ENCODE peak calls at places on chromosomes 13 and 19, in nine cellular contexts. Q is mesothelial cell of epicardium; C is CD8-positive, alpha-beta T cell; N is omental fat pad; W is epithelial cell of proximal tubule; J is bronchial epithelial cell; L is right atrium auricular region; D is pancreas; I is astrocyte of the spinal cord. R is an unnamed sample.

GRCh38 chr13:98783856-98784478 is 31.5 kb upstream of the SLC15A1 start:
- DNase-seq in Q (no peak), C (no peak), N (no peak), W (no peak), J (no peak), L (no peak), D (no peak), I (no peak), R (no peak)

GRCh38 chr19:19386373-19386869 is 19.1 kb upstream of the GATAD2A start:
- DNase-seq in Q (no peak), C (no peak), N (no peak), W (no peak), J (no peak), L (no peak), D (no peak), I (no peak), R (peak)

GRCh38 chr19:30330266-30330665 is 41.9 kb upstream of the ZNF536 start:
- DNase-seq in Q (no peak), C (no peak), N (no peak), W (no peak), J (no peak), L (no peak), D (no peak), I (no peak), R (no peak)

GRCh38 chr13:98834254-98834960 is 81.9 kb upstream of the SLC15A1 start:
- DNase-seq in Q (no peak), C (no peak), N (no peak), W (no peak), J (peak), L (no peak), D (no peak), I (no peak), R (no peak)

GRCh38 chr19:17775245-17775927 is 19.6 kb upstream of the B3GNT3 start:
- DNase-seq in Q (peak), C (no peak), N (peak), W (no peak), J (no peak), L (no peak), D (no peak), I (no peak), R (no peak)

GRCh38 chr13:42836930-42837329 is 55.5 kb downstream of the FAM216B start:
- DNase-seq in Q (no peak), C (no peak), N (no peak), W (peak), J (peak), L (no peak), D (no peak), I (peak), R (no peak)

GRCh38 chr19:23343434-23344010 is 51.7 kb downstream of the ZNF91 start:
- DNase-seq in Q (no peak), C (no peak), N (no peak), W (no peak), J (no peak), L (no peak), D (no peak), I (no peak), R (no peak)

GRCh38 chr13:64266024-64266423 is 2850.4 kb upstream of the PCDH20 start:
- DNase-seq in Q (no peak), C (no peak), N (no peak), W (no peak), J (no peak), L (no peak), D (no peak), I (no peak), R (no peak)

GRCh38 chr19:56403261-56403660 is 871 bp upstream of the ZNF583 start:
- DNase-seq in Q (no peak), C (no peak), N (no peak), W (no peak), J (no peak), L (no peak), D (no peak), I (no peak), R (no peak)

GRCh38 chr13:37652596-37652995 is 54.0 kb upstream of the POSTN start:
- DNase-seq in Q (no peak), C (no peak), N (no peak), W (no peak), J (no peak), L (no peak), D (no peak), I (no peak), R (no peak)

GRCh38 chr19:54104998-54105715 is 2.5 kb downstream of the NDUFA3 start:
- DNase-seq in Q (no peak), C (no peak), N (no peak), W (no peak), J (no peak), L (no peak), D (no peak), I (no peak), R (no peak)

GRCh38 chr19:5403968-5404640 is 51.1 kb upstream of the ZNRF4 start:
- DNase-seq in Q (peak), C (peak), N (peak), W (peak), J (peak), L (no peak), D (peak), I (peak), R (peak)

GRCh38 chr19:55179570-55180484 is at the start of gene SYT5:
- DNase-seq in Q (peak), C (peak), N (no peak), W (no peak), J (no peak), L (no peak), D (no peak), I (no peak), R (peak)

GRCh38 chr13:110097013-110097412 is 209.9 kb downstream of the COL4A1 start:
- DNase-seq in Q (no peak), C (no peak), N (no peak), W (no peak), J (peak), L (no peak), D (no peak), I (no peak), R (no peak)

GRCh38 chr13:110448230-110448629 is 113.3 kb downstream of the RAB20 start:
- DNase-seq in Q (no peak), C (no peak), N (no peak), W (peak), J (peak), L (no peak), D (no peak), I (peak), R (no peak)

GRCh38 chr13:25249001-25249543 is 38.2 kb downstream of the MTMR6 start:
- DNase-seq in Q (no peak), C (no peak), N (no peak), W (no peak), J (peak), L (no peak), D (no peak), I (peak), R (no peak)
- TF ChIP-seq CTCF in Q (no peak), C (no peak), N (no peak), W (peak), J (peak), L (no peak), D (no peak), I (peak), R (no peak)

GRCh38 chr19:53094749-53095575 is 8.3 kb downstream of the ZNF160 start:
- DNase-seq in Q (no peak), C (no peak), N (no peak), W (no peak), J (no peak), L (no peak), D (no peak), I (no peak), R (no peak)
- TF ChIP-seq CTCF in Q (no peak), C (no peak), N (no peak), W (no peak), J (no peak), L (no peak), D (no peak), I (no peak), R (no peak)

DNA sequence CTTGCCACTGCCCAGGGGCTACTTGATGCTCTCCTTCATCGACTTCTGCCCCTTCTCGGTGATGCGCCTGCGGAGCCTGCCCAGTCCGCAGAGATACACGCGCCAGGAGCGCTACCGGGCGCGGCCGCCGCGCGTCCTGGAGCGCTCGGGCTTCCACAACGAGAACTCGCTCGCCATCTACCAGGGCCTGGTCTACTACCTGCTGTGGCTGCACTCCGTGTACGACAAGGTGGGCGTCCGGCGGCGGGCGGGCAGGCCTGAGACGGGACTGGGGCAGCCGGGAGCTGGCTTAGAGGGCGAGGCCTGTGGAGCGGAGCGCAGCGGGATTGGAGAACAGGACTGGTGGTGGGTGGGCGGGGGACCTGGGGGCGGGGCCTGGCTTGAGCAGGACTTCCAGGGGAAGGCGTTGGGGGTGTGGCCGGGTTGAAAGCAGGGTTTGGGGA is 12.7 kb upstream of the PSMD8 start:
- DNase-seq in Q (no peak), C (peak), N (no peak), W (no peak), J (peak), L (peak), D (peak), I (peak), R (no peak)
- TF ChIP-seq CTCF in Q (no peak), C (peak), N (no peak), W (no peak), J (peak), L (no peak), D (no peak), I (peak), R (no peak)

DNA sequence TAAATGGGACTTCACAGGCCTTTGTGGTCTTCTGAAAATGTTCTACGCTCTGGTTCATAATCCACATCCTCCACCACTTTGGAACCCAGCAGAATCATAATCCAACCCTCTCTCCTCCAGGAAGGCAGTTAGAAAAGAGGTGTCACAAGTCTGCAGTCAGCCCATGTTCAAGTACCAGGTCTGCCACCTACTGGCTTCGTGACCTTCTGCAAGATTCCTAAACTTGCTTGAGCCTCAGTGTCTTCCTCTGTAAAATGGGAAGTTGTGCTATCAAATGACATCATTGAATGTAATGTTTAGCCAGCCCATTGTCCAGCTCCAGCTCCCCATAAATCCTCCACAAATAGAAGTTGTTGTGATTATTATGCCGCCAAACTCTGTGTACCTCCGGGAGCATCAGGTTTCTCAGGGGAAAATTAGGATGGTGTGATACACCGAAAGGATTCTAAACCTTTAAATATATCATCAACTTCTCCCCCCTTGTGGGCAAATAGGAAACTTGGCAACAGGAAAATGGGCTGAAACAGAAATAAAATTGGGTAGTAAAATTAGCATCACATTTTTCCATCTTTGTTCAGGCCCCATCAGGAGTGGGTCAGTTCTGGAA is 109.7 kb downstream of the NUFIP1 start:
- DNase-seq in Q (no peak), C (no peak), N (no peak), W (no peak), J (peak), L (no peak), D (peak), I (peak), R (no peak)
- TF ChIP-seq CTCF in Q (no peak), C (no peak), N (no peak), W (peak), J (peak), L (peak), D (no peak), I (peak), R (no peak)

DNA sequence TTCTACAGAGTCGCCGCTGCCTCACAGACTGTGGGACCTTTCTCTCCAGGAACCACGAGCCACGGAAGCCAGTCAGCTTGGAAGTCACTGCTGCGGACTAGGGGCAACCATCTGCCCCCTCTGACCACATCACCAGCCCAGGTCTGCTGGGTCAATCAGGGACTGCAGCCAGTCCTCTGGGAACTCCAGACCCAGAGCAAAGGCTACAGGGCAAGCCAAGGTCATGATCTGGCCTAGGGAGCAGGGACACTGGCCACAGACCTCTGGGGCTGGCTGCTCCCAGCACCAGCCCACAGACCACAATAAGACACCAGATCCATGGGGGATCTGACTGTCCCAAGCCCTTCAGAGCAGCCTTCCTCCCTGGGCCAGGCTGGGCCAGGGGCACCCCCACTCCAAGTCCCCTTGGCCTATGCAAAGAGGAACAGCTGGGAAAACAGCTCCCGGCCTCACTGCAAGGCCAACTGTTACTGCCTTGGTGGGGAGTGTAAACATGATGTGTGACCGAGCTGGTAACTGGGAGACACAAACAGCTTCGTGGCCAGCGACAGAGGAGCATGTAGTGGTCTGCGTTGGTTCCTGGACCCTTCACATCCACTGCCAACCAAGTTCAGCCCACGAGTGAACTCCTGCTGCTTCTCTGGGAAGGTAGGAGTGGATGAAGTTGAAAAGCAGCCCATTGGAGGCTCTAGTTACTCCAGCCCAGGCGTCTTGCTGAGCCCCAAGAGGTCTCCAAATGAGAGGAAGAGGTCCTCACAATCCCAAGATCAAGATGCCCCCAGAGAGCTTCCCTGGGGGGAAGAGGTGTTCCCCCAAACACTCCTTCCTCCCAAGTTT is 1.5 kb downstream of the AKT2 start:
- DNase-seq in Q (no peak), C (no peak), N (no peak), W (no peak), J (no peak), L (no peak), D (peak), I (peak), R (no peak)
- TF ChIP-seq CTCF in Q (no peak), C (no peak), N (no peak), W (no peak), J (no peak), L (no peak), D (no peak), I (no peak), R (no peak)

DNA sequence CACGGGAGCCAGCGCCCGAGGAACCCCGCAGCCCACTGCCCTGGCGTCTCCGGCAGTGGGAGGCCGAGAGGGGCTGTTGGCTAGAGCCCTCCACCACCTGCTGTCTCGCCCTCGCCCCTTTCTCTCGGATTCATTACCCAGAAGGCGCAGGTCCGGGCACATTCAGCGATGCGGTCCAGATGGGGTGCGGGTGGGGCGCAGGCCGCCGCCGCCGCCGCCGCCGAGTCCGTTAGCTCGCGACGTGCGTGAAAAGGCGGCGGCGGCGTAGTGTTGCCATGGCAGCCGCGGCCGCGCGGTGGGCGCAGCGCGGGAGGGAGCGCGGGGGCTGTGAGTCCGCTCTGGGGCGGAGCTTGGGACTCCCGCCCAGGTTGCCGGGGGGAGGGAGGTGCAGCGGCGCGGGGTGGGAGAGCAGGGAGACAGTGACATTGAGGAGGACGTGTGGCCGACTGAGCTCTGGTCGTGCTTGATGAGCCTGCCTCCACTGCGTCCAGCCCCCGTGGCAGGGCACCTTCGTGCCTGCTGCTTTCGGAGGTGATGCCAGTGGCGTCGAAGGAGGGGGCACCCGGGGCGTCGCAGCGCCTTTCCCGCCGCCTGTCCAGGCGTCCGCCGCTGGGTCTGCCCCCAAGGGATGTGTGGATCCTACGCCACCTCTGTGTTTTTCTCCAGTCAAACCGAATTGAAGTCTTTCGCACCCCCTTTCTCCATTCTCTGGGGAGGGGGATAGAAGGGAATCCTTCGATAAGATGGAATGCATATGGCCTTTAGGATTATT is at the start of gene KATNAL1:
- DNase-seq in Q (peak), C (peak), N (peak), W (no peak), J (peak), L (peak), D (peak), I (peak), R (peak)
- TF ChIP-seq CTCF in Q (no peak), C (no peak), N (no peak), W (no peak), J (no peak), L (no peak), D (no peak), I (no peak), R (no peak)

GRCh38 chr19:50508850-50509190 is 2.2 kb downstream of the JOSD2 start:
- DNase-seq in Q (no peak), C (no peak), N (no peak), W (no peak), J (no peak), L (no peak), D (no peak), I (no peak), R (no peak)
- TF ChIP-seq CTCF in Q (no peak), C (no peak), N (no peak), W (no peak), J (no peak), L (no peak), D (no peak), I (no peak), R (no peak)

DNA sequence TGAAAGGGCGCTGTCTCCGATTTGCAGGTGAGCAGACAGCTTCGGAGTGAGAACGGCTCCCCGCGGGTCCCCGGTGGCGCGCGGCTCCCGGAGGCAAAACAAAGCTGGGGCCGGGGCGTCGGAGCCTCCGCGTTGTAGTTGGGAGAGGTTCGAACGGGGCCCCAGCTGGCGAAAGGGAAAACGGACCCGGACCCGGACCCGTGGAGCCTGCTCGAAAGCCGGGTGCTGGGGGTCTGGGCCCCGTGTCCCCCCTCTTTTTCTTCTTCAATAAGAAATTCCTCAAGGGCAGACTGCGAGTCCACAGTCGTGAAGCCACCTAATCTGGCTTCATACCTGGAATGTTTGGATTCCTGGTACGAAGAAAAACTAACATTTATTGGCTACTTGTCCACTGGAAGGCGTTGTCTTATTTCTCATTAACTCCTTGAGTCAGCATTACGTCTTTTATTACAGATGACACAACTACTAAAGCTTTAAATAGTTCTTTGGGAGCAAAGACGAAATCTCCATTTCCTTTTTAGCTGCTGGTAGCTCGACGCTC is 627 bp upstream of the MTIF3 start:
- DNase-seq in Q (peak), C (no peak), N (no peak), W (peak), J (peak), L (no peak), D (peak), I (peak), R (peak)
- TF ChIP-seq CTCF in Q (no peak), C (no peak), N (no peak), W (no peak), J (peak), L (no peak), D (no peak), I (no peak), R (no peak)

DNA sequence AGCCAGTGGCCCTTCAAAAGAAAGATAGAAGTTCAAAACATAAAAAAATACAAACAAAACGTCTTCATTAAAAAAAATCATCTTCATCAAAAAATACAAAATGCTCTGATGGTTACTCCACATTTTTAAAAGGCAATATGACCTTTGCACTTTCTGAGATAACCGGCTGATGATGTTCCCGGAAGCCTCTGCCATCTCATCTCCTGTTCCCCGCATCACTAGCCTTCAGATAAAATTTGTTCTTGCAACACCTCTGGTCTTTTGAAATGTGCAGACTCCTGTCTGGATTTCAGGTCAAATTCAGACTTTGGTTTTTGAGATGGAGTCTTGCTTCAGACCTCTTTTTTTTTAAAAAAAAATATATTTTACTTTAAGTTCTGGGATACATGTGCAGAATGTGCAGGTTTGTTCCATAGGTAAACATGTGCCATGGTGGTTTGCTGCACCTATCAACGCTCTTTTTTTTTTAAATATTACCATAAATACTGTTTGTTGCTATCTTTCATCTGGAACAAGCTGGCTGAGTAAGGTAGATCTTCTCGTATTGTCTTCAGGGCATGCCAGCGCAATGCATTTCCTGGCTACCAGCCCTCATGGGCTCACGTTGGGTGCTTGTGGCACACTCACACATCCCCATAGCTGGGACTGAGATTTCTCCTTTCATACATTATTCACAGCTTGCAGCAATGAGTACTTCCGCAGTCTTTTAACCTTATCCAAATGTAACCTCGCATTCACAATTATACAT is 418.9 kb upstream of the ARGLU1 start:
- DNase-seq in Q (no peak), C (no peak), N (no peak), W (no peak), J (no peak), L (no peak), D (no peak), I (no peak), R (no peak)
- TF ChIP-seq CTCF in Q (no peak), C (no peak), N (no peak), W (no peak), J (no peak), L (no peak), D (no peak), I (no peak), R (no peak)